ENCODE peak calls at places on chromosomes 13 and 19, in eight cellular contexts. R is activated B cell treated with CpG ODN at 0.5 μM for 24 hours; C is AG04450; O is A549; F is nucleus accumbens; Z is CD8-positive, alpha-beta memory T cell; L is EL; K is stimulated activated CD4-positive, alpha-beta T cell treated with anti-CD3 and anti-CD28 coated beads, Interleukin-1b, Interleukin-23, amount 100 ng/mL, for 1 hour. P is an unnamed sample.

GRCh38 chr13:97339019-97339988 is 94.7 kb upstream of the RAP2A start:
- DNase-seq in F (no peak), Z (no peak), L (peak; percentile 92), R (no peak), C (peak; percentile 95), K (no peak), O (peak; percentile 28), P (peak; percentile 49)

GRCh38 chr13:30464496-30465351 is 1.0 kb downstream of the HMGB1 start:
- DNase-seq in F (peak; percentile 82), Z (peak; percentile 87), R (peak; percentile 74), K (peak; percentile 69), L (peak; percentile 78), O (peak; percentile 80), C (peak; percentile 34), P (peak; percentile 71)

GRCh38 chr19:33396701-33397535 is 23.4 kb downstream of the CEBPG start:
- DNase-seq in R (no peak), L (no peak), C (no peak), O (no peak), Z (peak; percentile 43), F (no peak), K (no peak), P (no peak)

GRCh38 chr13:36536546-36536945 is 104.3 kb downstream of the CCNA1 start:
- DNase-seq in L (no peak), Z (no peak), K (no peak), R (no peak), F (no peak), O (no peak), C (no peak), P (no peak)

GRCh38 chr13:75073791-75074190 is 408.2 kb downstream of the TBC1D4 start:
- DNase-seq in Z (no peak), F (no peak), O (no peak), L (no peak), K (no peak), R (no peak), C (no peak), P (no peak)

GRCh38 chr19:35545855-35546381 is 492 bp downstream of the TMEM147 start:
- DNase-seq in L (peak; percentile 43), K (peak; percentile 40), C (no peak), Z (peak; percentile 64), F (peak; percentile 55), R (no peak), O (peak; percentile 58), P (peak; percentile 35)

GRCh38 chr19:41350735-41351338 is 2.9 kb downstream of the TGFB1 start:
- DNase-seq in O (no peak), L (peak; percentile 34), Z (no peak), F (no peak), K (no peak), C (no peak), R (no peak), P (peak; percentile 18)

GRCh38 chr19:29576761-29577661 is 29.1 kb upstream of the POP4 start:
- DNase-seq in Z (no peak), L (peak; percentile 28), F (peak; percentile 39), C (no peak), K (peak; percentile 6), O (no peak), R (no peak), P (peak; percentile 67)

GRCh38 chr19:16895467-16896097 is 6.8 kb downstream of the F2RL3 start:
- DNase-seq in C (no peak), O (no peak), Z (no peak), F (no peak), R (no peak), L (no peak), K (no peak), P (no peak)

GRCh38 chr13:35814573-35814972 is 316.6 kb downstream of the DCLK1 start:
- DNase-seq in C (no peak), K (no peak), L (no peak), Z (no peak), F (no peak), R (no peak), O (no peak), P (no peak)

GRCh38 chr13:62357887-62358645 is 942.4 kb upstream of the PCDH20 start:
- DNase-seq in Z (no peak), R (no peak), F (no peak), C (peak; percentile 48), L (no peak), K (no peak), O (peak; percentile 65), P (peak; percentile 1)

GRCh38 chr19:31152906-31153305 is 196.3 kb downstream of the TSHZ3 start:
- DNase-seq in R (no peak), L (peak; percentile 26), C (no peak), O (no peak), F (no peak), K (no peak), Z (no peak), P (peak; percentile 54)

GRCh38 chr13:35882722-35883497 is 248.3 kb downstream of the DCLK1 start:
- DNase-seq in O (no peak), F (no peak), L (no peak), Z (no peak), K (no peak), R (no peak), C (no peak), P (no peak)

GRCh38 chr13:33893559-33893958 is 75.6 kb downstream of the RFC3 start:
- DNase-seq in K (no peak), R (no peak), Z (no peak), F (no peak), C (no peak), L (no peak), O (no peak), P (no peak)

GRCh38 chr19:8702350-8702749 is 3.8 kb upstream of the ACTL9 start:
- DNase-seq in O (no peak), Z (no peak), L (no peak), C (no peak), R (no peak), F (no peak), K (no peak), P (no peak)

GRCh38 chr13:32903720-32904119 is 112.5 kb upstream of the KL start:
- DNase-seq in C (no peak), L (no peak), Z (no peak), K (no peak), F (no peak), O (no peak), R (no peak), P (no peak)

GRCh38 chr13:44132710-44133109 is 240.9 kb upstream of the SERP2 start:
- DNase-seq in O (no peak), F (peak; percentile 12), Z (no peak), K (no peak), R (no peak), L (peak; percentile 81), C (no peak), P (peak; percentile 87)

GRCh38 chr13:46593403-46593802 is 40.4 kb downstream of the LRCH1 start:
- DNase-seq in K (no peak), R (peak; percentile 34), L (no peak), F (no peak), O (no peak), C (no peak), Z (no peak), P (no peak)

GRCh38 chr13:90713436-90714133 is 633.9 kb upstream of the MIR17HG start:
- DNase-seq in O (no peak), F (no peak), K (no peak), R (no peak), C (no peak), L (no peak), Z (no peak), P (no peak)

GRCh38 chr13:80389073-80390038 is 48.4 kb upstream of the SPRY2 start:
- DNase-seq in O (no peak), R (no peak), F (no peak), K (no peak), L (no peak), Z (no peak), C (no peak), P (no peak)

GRCh38 chr19:30717381-30717780 is 345.2 kb downstream of the ZNF536 start:
- DNase-seq in L (no peak), O (no peak), Z (no peak), C (no peak), R (no peak), F (no peak), K (no peak), P (no peak)

GRCh38 chr13:30479154-30479553 is 13.4 kb upstream of the HMGB1 start:
- DNase-seq in F (no peak), O (no peak), K (no peak), Z (no peak), R (no peak), L (no peak), C (no peak), P (no peak)

P was measured in RPMI7951.